ENCODE peak calls at places on chromosomes 2 and 18, in nine cellular contexts. A is transverse colon, P is ovary, T is HepG2, V is A549, W is stomach, B is H1, Q is K562, D is suprapubic skin. R is an unnamed sample.

GRCh38 chr2:136715146-136715545 is 50.2 kb upstream of the THSD7B start:
- DNase-seq in A (no peak), P (no peak), T (no peak), V (no peak), W (no peak), B (no peak), Q (no peak), D (no peak), R (no peak)

GRCh38 chr2:190912731-190913130 is 32.1 kb downstream of the GLS start:
- DNase-seq in A (no peak), P (no peak), T (no peak), V (no peak), W (no peak), B (no peak), Q (no peak), D (no peak), R (no peak)

GRCh38 chr2:197309369-197310231 is 980 bp downstream of the ANKRD44 start:
- DNase-seq in A (peak), P (peak), T (no peak), V (no peak), W (peak), B (peak), Q (no peak), D (peak), R (no peak)

GRCh38 chr18:76450452-76450851 is 44.6 kb downstream of the ZNF516 start:
- DNase-seq in A (no peak), P (peak), T (no peak), V (no peak), W (no peak), B (peak), Q (no peak), D (peak), R (no peak)

GRCh38 chr2:235238537-235238936 is 255.3 kb upstream of the AGAP1 start:
- DNase-seq in A (peak), P (peak), T (no peak), V (peak), W (peak), B (no peak), Q (no peak), D (no peak), R (peak)

GRCh38 chr18:77069482-77069881 is 63.1 kb downstream of the MBP start:
- DNase-seq in A (no peak), P (no peak), T (no peak), V (no peak), W (no peak), B (no peak), Q (no peak), D (no peak), R (no peak)

GRCh38 chr2:112877423-112877822 is 33.5 kb upstream of the IL37 start:
- DNase-seq in A (no peak), P (no peak), T (no peak), V (no peak), W (no peak), B (no peak), Q (no peak), D (no peak), R (no peak)

GRCh38 chr2:218005486-218005885 is 2.7 kb upstream of the TNS1 start:
- DNase-seq in A (no peak), P (no peak), T (no peak), V (no peak), W (no peak), B (no peak), Q (no peak), D (no peak), R (no peak)

GRCh38 chr2:54556659-54557121 is 100.6 kb downstream of the SPTBN1 start:
- DNase-seq in A (no peak), P (no peak), T (no peak), V (no peak), W (no peak), B (no peak), Q (no peak), D (no peak), R (no peak)

GRCh38 chr2:65349863-65350262 is 82.5 kb downstream of the SPRED2 start:
- DNase-seq in A (peak), P (peak), T (peak), V (no peak), W (peak), B (no peak), Q (peak), D (no peak), R (peak)

GRCh38 chr18:9811978-9812377 is 73.8 kb upstream of the TXNDC2 start:
- DNase-seq in A (no peak), P (no peak), T (no peak), V (no peak), W (no peak), B (no peak), Q (peak), D (no peak), R (no peak)

GRCh38 chr2:59167514-59167913 is 926.4 kb upstream of the FANCL start:
- DNase-seq in A (no peak), P (no peak), T (no peak), V (no peak), W (no peak), B (no peak), Q (no peak), D (no peak), R (no peak)

DNA sequence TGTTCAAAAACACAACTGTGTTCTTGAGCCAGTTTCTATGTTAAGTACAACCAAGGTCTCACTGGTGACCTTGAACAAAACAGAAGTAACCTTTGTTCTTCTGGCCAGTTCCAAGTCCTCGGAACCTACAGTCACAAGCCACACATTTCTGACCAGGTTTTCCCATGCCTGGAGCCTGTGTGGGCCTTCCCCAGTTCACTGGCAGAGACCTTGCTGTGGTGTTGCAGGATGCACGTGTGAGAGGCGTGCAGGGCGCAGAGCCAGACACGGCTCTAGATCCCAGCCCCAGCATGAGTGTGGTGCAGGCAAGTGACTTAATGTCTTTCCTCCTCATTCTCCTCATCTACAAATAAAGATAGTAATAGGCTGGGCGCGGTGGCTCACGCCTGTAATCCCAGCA is 25.5 kb upstream of the EDAR start:
- DNase-seq in A (no peak), P (no peak), T (no peak), V (no peak), W (no peak), B (no peak), Q (no peak), D (no peak), R (no peak)
- H3K27ac ChIP-seq in A (no peak), P (no peak), T (no peak), V (no peak), W (no peak), B (no peak), Q (no peak), D (no peak), R (no peak)

DNA sequence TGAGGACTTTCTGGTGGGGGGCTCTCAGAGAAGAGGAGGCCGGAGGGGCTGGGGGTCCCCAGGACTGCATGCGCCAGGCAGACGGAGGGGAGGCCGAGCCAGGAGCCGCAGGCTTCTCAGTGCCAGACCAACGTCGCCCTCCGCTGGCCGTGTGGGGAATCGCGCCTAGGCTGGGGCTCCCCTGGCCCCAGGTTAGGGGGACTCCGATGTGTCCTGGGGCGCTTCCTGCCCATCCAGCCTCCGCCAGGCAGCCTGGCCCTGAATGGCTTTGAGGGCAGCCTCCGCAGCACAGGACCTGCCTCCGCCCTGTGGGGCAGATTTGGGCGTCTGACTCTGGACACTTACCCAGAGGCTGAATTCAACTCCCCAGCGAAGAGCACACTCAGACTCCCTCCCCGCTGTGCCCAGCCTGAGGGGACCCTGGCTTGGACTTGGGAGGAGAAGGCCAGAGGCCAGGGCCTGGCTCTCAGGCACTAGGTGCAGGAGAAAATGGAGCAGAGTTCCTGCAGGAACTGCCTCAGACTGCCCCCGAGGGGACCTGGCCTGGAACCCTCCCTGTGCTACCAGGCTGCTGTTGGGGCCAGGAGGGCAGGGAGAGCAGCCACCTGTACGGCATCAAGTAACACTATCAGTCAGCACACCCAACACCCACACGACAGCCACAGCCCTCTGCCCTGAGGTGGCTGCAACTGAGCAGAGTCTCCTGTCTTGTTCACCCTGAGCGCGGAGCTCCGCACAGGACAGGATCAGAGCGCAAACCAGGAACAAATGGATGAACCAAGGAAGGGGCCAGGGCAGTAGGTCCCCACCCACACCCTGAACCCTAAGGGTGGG is 621 bp upstream of the TEKT4 start:
- DNase-seq in A (no peak), P (no peak), T (peak), V (peak), W (no peak), B (peak), Q (peak), D (peak), R (no peak)
- TF ChIP-seq CTCF in A (peak), P (no peak), T (peak), V (peak), W (no peak), B (peak), Q (peak), D (peak), R (no peak)

GRCh38 chr2:207399301-207399700 is 130.5 kb upstream of the CREB1 start:
- DNase-seq in A (no peak), P (no peak), T (no peak), V (no peak), W (no peak), B (no peak), Q (no peak), D (no peak), R (no peak)

GRCh38 chr2:207401338-207401737 is 128.4 kb upstream of the CREB1 start:
- DNase-seq in A (no peak), P (no peak), T (no peak), V (no peak), W (no peak), B (no peak), Q (no peak), D (no peak), R (no peak)

GRCh38 chr2:207395535-207396251 is 134.1 kb upstream of the CREB1 start:
- DNase-seq in A (no peak), P (no peak), T (no peak), V (peak), W (no peak), B (no peak), Q (no peak), D (no peak), R (no peak)

GRCh38 chr2:207394812-207395534 is 134.8 kb upstream of the CREB1 start:
- DNase-seq in A (no peak), P (no peak), T (no peak), V (peak), W (no peak), B (no peak), Q (peak), D (no peak), R (no peak)

DNA sequence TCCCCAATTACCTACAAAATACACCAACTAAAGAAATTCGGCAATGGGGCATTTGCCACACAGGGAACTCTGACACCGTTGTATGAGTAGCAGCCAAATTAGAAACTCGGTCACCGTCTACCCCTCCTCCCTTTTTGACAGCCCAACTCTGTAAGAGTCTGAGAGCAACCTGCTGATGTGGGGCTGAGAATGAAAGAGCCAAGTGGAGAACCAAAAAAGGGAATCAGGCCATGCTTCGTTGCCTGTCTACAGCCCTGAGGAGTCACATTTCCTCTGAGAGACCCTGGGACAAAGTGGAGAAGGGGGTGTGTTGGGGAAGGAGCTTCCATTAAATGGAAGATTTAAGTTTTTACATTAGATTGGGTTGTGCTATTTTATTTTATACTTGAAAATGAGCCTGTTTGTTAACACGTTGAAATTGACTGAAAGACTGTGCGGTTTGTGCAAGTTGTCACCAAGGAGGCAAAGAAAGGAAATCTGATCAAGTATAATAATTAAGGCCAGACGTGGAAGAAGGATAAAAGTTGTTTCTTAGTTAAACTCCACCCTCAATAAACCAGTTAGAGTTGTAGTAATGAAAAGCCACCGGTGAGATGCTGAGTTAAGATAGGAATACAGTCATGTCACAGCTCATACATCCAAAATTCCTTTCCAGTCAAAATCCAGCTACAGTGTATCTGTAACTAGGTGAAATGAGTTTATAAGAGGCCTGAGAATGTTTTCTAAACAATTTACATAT is 131.7 kb upstream of the CREB1 start:
- DNase-seq in A (no peak), P (no peak), T (no peak), V (no peak), W (no peak), B (no peak), Q (no peak), D (no peak), R (no peak)
- TF ChIP-seq EP300 in A (no peak), P (no peak), T (no peak), V (no peak), W (no peak), B (no peak), Q (no peak), D (no peak), R (no peak)

GRCh38 chr2:108244667-108245414 is 5.1 kb downstream of the SULT1C3 start:
- DNase-seq in A (no peak), P (no peak), T (no peak), V (no peak), W (no peak), B (no peak), Q (no peak), D (no peak), R (no peak)

GRCh38 chr2:108239786-108240185 is at the start of gene SULT1C3:
- DNase-seq in A (peak), P (no peak), T (no peak), V (no peak), W (no peak), B (no peak), Q (no peak), D (no peak), R (no peak)

GRCh38 chr2:108240966-108241365 is 1.2 kb downstream of the SULT1C3 start:
- DNase-seq in A (no peak), P (no peak), T (no peak), V (no peak), W (no peak), B (no peak), Q (no peak), D (no peak), R (no peak)

DNA sequence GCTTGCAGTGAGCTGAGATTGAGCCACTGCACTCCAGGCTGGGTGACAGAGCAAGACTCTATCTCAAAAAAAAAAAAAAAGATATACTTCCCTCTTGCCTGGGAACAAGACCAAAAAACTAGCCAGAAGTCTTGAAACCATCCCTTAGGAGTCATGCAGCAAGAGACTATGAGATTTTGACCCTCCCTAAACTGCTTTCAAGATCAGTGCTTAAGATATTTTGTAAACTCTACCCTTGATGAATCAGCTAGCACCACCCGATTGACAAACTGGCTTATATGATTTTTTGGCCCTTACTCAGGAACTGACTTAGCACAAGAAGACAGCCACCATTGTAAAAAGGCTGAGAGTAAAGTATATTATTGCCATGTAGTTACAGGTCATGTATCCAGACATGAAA is 3.8 kb downstream of the SULT1C3 start:
- DNase-seq in A (no peak), P (no peak), T (no peak), V (no peak), W (no peak), B (no peak), Q (no peak), D (no peak), R (no peak)
- H3K27ac ChIP-seq in A (no peak), P (no peak), T (no peak), V (no peak), W (no peak), B (no peak), Q (no peak), D (no peak), R (no peak)

DNA sequence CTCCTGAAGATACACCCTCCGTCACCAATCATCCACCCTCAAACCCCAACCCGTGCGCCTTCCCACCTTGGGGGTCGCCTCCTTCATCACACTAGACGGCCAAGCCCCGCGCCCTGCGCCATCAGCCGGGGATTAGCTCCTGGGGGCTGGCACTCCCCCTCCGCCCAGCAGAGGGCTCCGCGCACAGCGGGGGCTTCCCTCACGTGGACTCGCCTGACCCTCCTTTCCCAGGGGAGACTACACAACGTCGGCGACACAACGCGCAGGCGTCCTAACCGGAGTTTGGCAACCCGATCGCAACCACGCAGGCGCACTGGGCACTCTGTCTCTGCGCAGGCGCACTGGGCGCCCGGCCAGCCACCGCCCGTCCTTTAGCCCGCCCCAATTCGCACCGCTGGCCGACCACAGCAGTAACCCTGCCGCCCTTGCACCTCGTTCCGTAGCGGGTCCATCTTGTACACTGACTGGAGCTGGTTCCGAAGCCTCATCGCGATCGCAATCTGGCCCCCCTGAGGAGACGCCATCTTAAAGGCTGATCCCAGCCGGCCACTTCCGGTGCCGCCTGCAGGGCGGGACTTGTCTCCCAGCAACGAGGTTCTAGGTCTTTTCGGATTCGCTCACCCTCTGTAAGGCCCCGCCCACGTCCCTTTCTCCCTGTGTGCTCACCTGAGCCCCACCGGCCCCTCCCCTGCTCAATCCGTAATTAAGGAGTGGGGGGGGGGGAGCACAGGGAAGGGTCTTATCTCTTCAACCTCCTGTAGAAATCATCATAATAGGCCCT is at the start of gene PCGF1:
- DNase-seq in A (peak), P (peak), T (peak), V (peak), W (peak), B (peak), Q (peak), D (peak), R (peak)
- TF ChIP-seq CTCF in A (peak), P (no peak), T (peak), V (peak), W (peak), B (peak), Q (peak), D (peak), R (no peak)

GRCh38 chr2:168278424-168278888 is 31.1 kb upstream of the STK39 start:
- DNase-seq in A (peak), P (no peak), T (peak), V (no peak), W (peak), B (no peak), Q (no peak), D (no peak), R (no peak)
- TF ChIP-seq EP300 in A (peak), P (no peak), T (no peak), V (no peak), W (no peak), B (no peak), Q (no peak), D (no peak), R (no peak)

GRCh38 chr18:3584266-3584665 is 134.3 kb downstream of the TGIF1 start:
- DNase-seq in A (no peak), P (no peak), T (no peak), V (no peak), W (no peak), B (no peak), Q (no peak), D (no peak), R (no peak)
- H3K27ac ChIP-seq in A (peak), P (no peak), T (no peak), V (peak), W (no peak), B (no peak), Q (no peak), D (no peak), R (no peak)

GRCh38 chr2:118971245-118972122 is 29.5 kb downstream of the MARCO start:
- DNase-seq in A (no peak), P (no peak), T (no peak), V (no peak), W (no peak), B (peak), Q (no peak), D (no peak), R (no peak)
- TF ChIP-seq CTCF in A (no peak), P (no peak), T (no peak), V (no peak), W (no peak), B (no peak), Q (no peak), D (no peak), R (no peak)

GRCh38 chr2:149310349-149310748 is 20.0 kb upstream of the LYPD6 start:
- DNase-seq in A (no peak), P (no peak), T (no peak), V (no peak), W (no peak), B (no peak), Q (no peak), D (no peak), R (no peak)

GRCh38 chr2:149315461-149315860 is 14.9 kb upstream of the LYPD6 start:
- DNase-seq in A (no peak), P (no peak), T (no peak), V (no peak), W (no peak), B (no peak), Q (no peak), D (no peak), R (no peak)

GRCh38 chr2:149314687-149315086 is 15.7 kb upstream of the LYPD6 start:
- DNase-seq in A (no peak), P (no peak), T (no peak), V (no peak), W (no peak), B (peak), Q (no peak), D (no peak), R (no peak)

GRCh38 chr2:149312039-149312438 is 18.3 kb upstream of the LYPD6 start:
- DNase-seq in A (no peak), P (no peak), T (no peak), V (no peak), W (no peak), B (no peak), Q (no peak), D (no peak), R (no peak)

DNA sequence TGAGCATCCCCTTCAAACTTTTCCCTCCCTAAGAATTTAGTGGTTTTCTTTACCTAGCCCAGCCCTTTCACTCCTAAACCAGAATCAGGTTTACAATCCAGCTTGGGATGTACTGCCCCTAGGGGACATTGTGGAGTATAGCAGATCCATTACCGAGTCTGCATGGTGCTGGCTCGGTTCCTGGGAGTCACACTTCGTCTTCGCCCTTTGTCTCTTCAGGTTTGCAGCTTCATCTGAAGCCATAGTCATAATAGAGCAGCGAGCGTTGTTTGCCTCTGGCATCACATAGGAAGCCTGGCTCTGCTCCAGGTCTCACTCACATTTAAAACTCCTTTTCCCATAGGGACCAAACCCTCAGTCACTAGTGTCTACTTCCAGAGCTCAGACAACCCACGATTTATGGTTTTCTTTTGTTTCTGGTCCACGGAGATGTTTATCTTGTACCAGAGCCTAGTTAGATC is 16.8 kb upstream of the LYPD6 start:
- DNase-seq in A (peak), P (no peak), T (peak), V (peak), W (peak), B (peak), Q (peak), D (no peak), R (no peak)
- TF ChIP-seq EP300 in A (no peak), P (no peak), T (no peak), V (no peak), W (no peak), B (no peak), Q (no peak), D (no peak), R (no peak)

R was measured in tibial nerve.